ENCODE peak calls at places on chromosomes 5 and 9, in seven cellular contexts. D, G, I, C, S, K and Q are unnamed samples.

GRCh38 chr5:98455660-98456059 is 317.8 kb upstream of the RGMB start:
- DNase-seq in D (no peak), G (no peak), I (peak; percentile 69), C (no peak), S (no peak), K (peak; percentile 77), Q (no peak)

GRCh38 chr5:90488791-90489190 is 14.1 kb downstream of the POLR3G start:
- DNase-seq in D (no peak), G (no peak), I (peak; percentile 43), C (no peak), S (no peak), K (peak; percentile 65), Q (no peak)

GRCh38 chr5:91486638-91487037 is 103.5 kb upstream of the ARRDC3 start:
- DNase-seq in D (no peak), G (no peak), I (peak; percentile 15), C (no peak), S (no peak), K (peak; percentile 23), Q (no peak)

GRCh38 chr5:16558984-16559629 is 57.7 kb downstream of the RETREG1 start:
- DNase-seq in D (no peak), G (no peak), I (no peak), C (no peak), S (no peak), K (no peak), Q (no peak)

GRCh38 chr9:88660611-88661010 is 125.6 kb downstream of the NXNL2 start:
- DNase-seq in D (no peak), G (no peak), I (no peak), C (no peak), S (peak; percentile 44), K (peak; percentile 43), Q (no peak)

GRCh38 chr5:116045821-116046220 is 13.5 kb downstream of the ARL14EPL start:
- DNase-seq in D (no peak), G (no peak), I (peak; percentile 12), C (no peak), S (no peak), K (no peak), Q (no peak)

GRCh38 chr9:3517377-3518048 is 8.3 kb downstream of the RFX3 start:
- DNase-seq in D (no peak), G (no peak), I (no peak), C (no peak), S (no peak), K (no peak), Q (no peak)

GRCh38 chr5:77955577-77955976 is 179.4 kb upstream of the TBCA start:
- DNase-seq in D (no peak), G (no peak), I (no peak), C (no peak), S (no peak), K (no peak), Q (no peak)

GRCh38 chr9:109401169-109401989 is 80.5 kb upstream of the EPB41L4B start:
- DNase-seq in D (no peak), G (no peak), I (peak; percentile 17), C (no peak), S (peak; percentile 84), K (peak; percentile 35), Q (no peak)

GRCh38 chr5:123578390-123578789 is 66.4 kb downstream of the CSNK1G3 start:
- DNase-seq in D (no peak), G (no peak), I (no peak), C (no peak), S (no peak), K (no peak), Q (no peak)

GRCh38 chr9:80072406-80072805 is 500.6 kb downstream of the TLE4 start:
- DNase-seq in D (no peak), G (no peak), I (no peak), C (no peak), S (no peak), K (no peak), Q (no peak)

GRCh38 chr9:118578467-118578866 is 790.8 kb downstream of the BRINP1 start:
- DNase-seq in D (no peak), G (no peak), I (peak; percentile 74), C (no peak), S (no peak), K (no peak), Q (no peak)

GRCh38 chr9:31824860-31825259 is 559.6 kb upstream of the ACO1 start:
- DNase-seq in D (no peak), G (no peak), I (no peak), C (no peak), S (peak; percentile 66), K (no peak), Q (no peak)

GRCh38 chr9:6793203-6793602 is 35.4 kb downstream of the KDM4C start:
- DNase-seq in D (no peak), G (no peak), I (no peak), C (no peak), S (no peak), K (no peak), Q (no peak)

GRCh38 chr5:177399903-177400868 is at the start of gene PFN3:
- DNase-seq in D (no peak), G (no peak), I (no peak), C (no peak), S (no peak), K (peak; percentile 27), Q (no peak)

GRCh38 chr5:15612915-15613635 is 113.1 kb downstream of the FBXL7 start:
- DNase-seq in D (no peak), G (no peak), I (no peak), C (no peak), S (no peak), K (no peak), Q (no peak)

GRCh38 chr5:14347522-14347921 is 204.4 kb downstream of the TRIO start:
- DNase-seq in D (no peak), G (no peak), I (no peak), C (no peak), S (no peak), K (peak; percentile 32), Q (no peak)

GRCh38 chr9:81687521-81688261 is 1.7 kb downstream of the TLE1 start:
- DNase-seq in D (peak; percentile 51), G (peak; percentile 61), I (peak; percentile 22), C (peak; percentile 33), S (peak; percentile 72), K (no peak), Q (peak; percentile 65)

GRCh38 chr5:65366655-65367054 is 115.1 kb downstream of the ADAMTS6 start:
- DNase-seq in D (peak; percentile 19), G (no peak), I (no peak), C (no peak), S (no peak), K (no peak), Q (no peak)

GRCh38 chr9:26262431-26262830 is 584.2 kb upstream of the TUSC1 start:
- DNase-seq in D (no peak), G (no peak), I (no peak), C (no peak), S (no peak), K (peak; percentile 61), Q (no peak)

GRCh38 chr9:111572945-111573604 is 26.4 kb downstream of the PTGR1 start:
- DNase-seq in D (peak; percentile 32), G (no peak), I (peak; percentile 95), C (no peak), S (peak; percentile 9), K (peak; percentile 97), Q (no peak)

GRCh38 chr9:125771037-125771436 is 23.9 kb downstream of the PBX3 start:
- DNase-seq in D (no peak), G (no peak), I (no peak), C (no peak), S (no peak), K (no peak), Q (no peak)
- H3K27me3 ChIP-seq in D (no peaks in the 10 kb centered on the region), G (no peaks in the 10 kb centered on the region), I (no peaks in the 10 kb centered on the region), C (no peaks in the 10 kb centered on the region), S (no peaks in the 10 kb centered on the region), K (no peaks in the 10 kb centered on the region), Q (no peaks in the 10 kb centered on the region)

GRCh38 chr9:135132008-135132407 is 44.5 kb downstream of the OLFM1 start:
- DNase-seq in D (no peak), G (no peak), I (no peak), C (no peak), S (no peak), K (no peak), Q (no peak)

GRCh38 chr9:135129137-135129695 is 41.7 kb downstream of the OLFM1 start:
- DNase-seq in D (no peak), G (no peak), I (no peak), C (no peak), S (no peak), K (no peak), Q (no peak)

GRCh38 chr9:135128035-135128670 is 40.7 kb downstream of the OLFM1 start:
- DNase-seq in D (no peak), G (no peak), I (no peak), C (no peak), S (no peak), K (no peak), Q (no peak)

GRCh38 chr9:135131488-135131887 is 44.0 kb downstream of the OLFM1 start:
- DNase-seq in D (no peak), G (no peak), I (no peak), C (no peak), S (no peak), K (no peak), Q (no peak)

DNA sequence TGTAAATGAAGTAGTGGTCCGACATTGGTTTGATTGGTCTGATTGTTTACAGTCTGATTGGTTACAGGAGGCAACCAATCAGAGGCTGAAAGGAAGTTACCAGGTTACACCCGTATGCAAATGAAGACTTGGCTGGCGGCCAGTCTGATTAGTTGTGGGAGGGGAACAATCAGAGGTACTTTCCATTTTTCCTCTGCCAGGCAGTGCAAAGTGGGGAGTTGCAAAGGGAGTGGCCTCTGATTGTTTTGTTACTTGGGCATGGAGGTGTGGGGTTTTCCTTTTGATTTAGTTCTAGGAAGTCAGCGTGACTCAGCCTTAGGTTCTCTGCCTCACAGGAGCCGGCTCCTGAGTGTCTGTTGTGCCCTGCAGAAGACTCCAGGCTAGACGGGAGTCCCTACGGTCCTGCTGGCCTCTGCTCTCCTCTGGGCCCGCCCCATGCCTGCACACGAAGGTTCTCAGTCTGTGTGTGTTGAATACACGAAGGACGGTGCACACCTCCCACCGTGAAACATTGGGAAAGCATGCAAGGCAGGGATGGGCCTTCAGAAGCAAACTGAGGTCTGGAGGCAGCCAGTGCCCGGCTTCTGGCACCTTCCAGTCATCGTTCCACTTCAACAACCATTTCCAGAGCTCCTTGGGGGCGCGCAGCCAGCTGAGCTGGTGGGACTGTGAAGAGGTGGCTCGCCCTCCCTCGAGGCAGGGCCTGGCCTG is 43.0 kb downstream of the OLFM1 start:
- DNase-seq in D (peak; percentile 27), G (peak; percentile 28), I (no peak), C (no peak), S (no peak), K (no peak), Q (no peak)
- H3K9me3 ChIP-seq in D (no peaks in the 10 kb centered on the region), G (no peaks in the 10 kb centered on the region), I (peaks cover 6% of the 10 kb centered on the region), C (peaks cover 6% of the 10 kb centered on the region), S (no peaks in the 10 kb centered on the region), K (peaks cover 47% of the 10 kb centered on the region), Q (no peaks in the 10 kb centered on the region)

GRCh38 chr9:135814421-135814820 is 92.9 kb downstream of the CAMSAP1 start:
- DNase-seq in D (no peak), G (no peak), I (no peak), C (no peak), S (no peak), K (no peak), Q (no peak)
- TF ChIP-seq CTCF in D (no peak), G (no peak), I (no peak), C (no peak), S (no peak), K (no peak), Q (no peak)

DNA sequence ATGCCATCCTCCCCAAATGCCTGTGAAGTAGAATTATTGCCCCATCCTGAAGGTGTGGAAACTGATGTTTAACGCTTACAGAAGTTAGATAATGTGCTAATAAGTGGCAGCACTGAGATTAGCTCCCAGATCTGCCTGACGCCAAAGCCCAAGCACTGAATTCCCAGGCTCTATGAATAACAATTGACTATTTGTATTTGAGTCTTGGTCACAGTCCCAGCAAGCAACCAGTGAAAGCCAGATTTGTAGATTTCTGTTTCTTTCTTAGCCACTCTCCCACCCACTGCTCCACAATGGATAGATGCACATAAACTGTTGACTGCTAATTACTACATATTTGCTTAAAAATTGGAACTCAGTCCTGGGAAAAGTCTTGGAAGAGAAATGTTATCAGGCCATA is 34.4 kb downstream of the FAM240B start:
- DNase-seq in D (no peak), G (no peak), I (no peak), C (no peak), S (no peak), K (no peak), Q (no peak)
- H3K27me3 ChIP-seq in D (no peaks in the 10 kb centered on the region), G (no peaks in the 10 kb centered on the region), I (no peaks in the 10 kb centered on the region), C (no peaks in the 10 kb centered on the region), S (no peaks in the 10 kb centered on the region), K (no peaks in the 10 kb centered on the region), Q (no peaks in the 10 kb centered on the region)